ENCODE peak calls at places on chromosomes 4 and X, in ten cellular contexts. G is activated naive CD8-positive, alpha-beta T cell treated with anti-CD3 and anti-CD28 coated beads, Interleukin-2, amount 50 U/mL, for 24 hours; N is right atrium auricular region; Y is GM04504; E is substantia nigra; P is GM23338; X is head of caudate nucleus; S is NCI-H524; A is left lung; V is NAMALWA. U is an unnamed sample.

GRCh38 chr4:111806331-111806730 is 338.9 kb upstream of the FAM241A start:
- DNase-seq in G (no peak), N (no peak), Y (no peak), E (no peak), P (peak), X (no peak), S (no peak), A (no peak), V (peak), U (no peak)

GRCh38 chrX:50812995-50813842 is 775 bp downstream of the SHROOM4 start:
- DNase-seq in G (no peak), N (peak), Y (no peak), E (no peak), P (peak), X (peak), S (no peak), A (peak), V (no peak), U (peak)

GRCh38 chrX:152817082-152817744 is 13.3 kb downstream of the CETN2 start:
- DNase-seq in G (peak), N (no peak), Y (no peak), E (no peak), P (peak), X (peak), S (peak), A (no peak), V (peak), U (peak)

GRCh38 chr4:3660086-3660927 is 105.9 kb upstream of the ADRA2C start:
- DNase-seq in G (no peak), N (no peak), Y (no peak), E (peak), P (no peak), X (peak), S (peak), A (peak), V (peak), U (peak)

GRCh38 chr4:170093978-170094377 is 4.2 kb upstream of the AADAT start:
- DNase-seq in G (no peak), N (no peak), Y (no peak), E (no peak), P (no peak), X (no peak), S (no peak), A (no peak), V (no peak), U (no peak)

GRCh38 chr4:130479020-130479419 is 1383.1 kb downstream of the C4orf33 start:
- DNase-seq in G (no peak), N (no peak), Y (no peak), E (no peak), P (no peak), X (no peak), S (no peak), A (no peak), V (no peak), U (no peak)

GRCh38 chr4:168353746-168354145 is 35.2 kb upstream of the DDX60 start:
- DNase-seq in G (no peak), N (no peak), Y (no peak), E (no peak), P (no peak), X (no peak), S (no peak), A (no peak), V (no peak), U (no peak)

GRCh38 chr4:140726776-140727500 is 29.2 kb downstream of the TBC1D9 start:
- DNase-seq in G (no peak), N (no peak), Y (no peak), E (no peak), P (no peak), X (no peak), S (no peak), A (no peak), V (no peak), U (no peak)

GRCh38 chrX:66914082-66914481 is 275.2 kb upstream of the EDA2R start:
- DNase-seq in G (no peak), N (no peak), Y (no peak), E (no peak), P (peak), X (no peak), S (no peak), A (no peak), V (peak), U (no peak)

GRCh38 chr4:184421558-184422155 is 52.7 kb downstream of the IRF2 start:
- DNase-seq in G (no peak), N (no peak), Y (no peak), E (no peak), P (no peak), X (no peak), S (no peak), A (no peak), V (no peak), U (no peak)

GRCh38 chr4:94567811-94568210 is 116.1 kb downstream of the PDLIM5 start:
- DNase-seq in G (no peak), N (no peak), Y (no peak), E (no peak), P (no peak), X (no peak), S (no peak), A (no peak), V (peak), U (no peak)